ENCODE peak calls at places on chromosomes 1 and 21, in six cellular contexts. L, X, Q, S, U and V are unnamed samples.

GRCh38 chr1:34188418-34188817 is 11.7 kb downstream of the C1orf94 start:
- DNase-seq in L (no peak), X (no peak), Q (no peak), S (no peak), U (no peak), V (no peak)

GRCh38 chr21:8998946-8999681 is 1522.3 kb upstream of the TPTE start:
- DNase-seq in L (no peak), X (no peak), Q (no peak), S (no peak), U (no peak), V (no peak)

GRCh38 chr1:19988269-19989006 is 9.0 kb upstream of the PLA2G2A start:
- DNase-seq in L (no peak), X (no peak), Q (no peak), S (no peak), U (no peak), V (no peak)

GRCh38 chr1:244114895-244115294 is 63.8 kb downstream of the ZBTB18 start:
- DNase-seq in L (no peak), X (peak), Q (no peak), S (peak), U (no peak), V (no peak)

GRCh38 chr21:34617753-34618339 is 2.9 kb upstream of the RCAN1 start:
- DNase-seq in L (no peak), X (no peak), Q (no peak), S (no peak), U (no peak), V (no peak)

GRCh38 chr1:230922620-230923019 is 54.3 kb upstream of the C1orf198 start:
- DNase-seq in L (no peak), X (no peak), Q (no peak), S (peak), U (no peak), V (no peak)

GRCh38 chr1:79550402-79550801 is 543.9 kb upstream of the ADGRL4 start:
- DNase-seq in L (no peak), X (no peak), Q (no peak), S (no peak), U (no peak), V (no peak)

GRCh38 chr21:17340081-17340480 is 172.8 kb upstream of the CXADR start:
- DNase-seq in L (no peak), X (no peak), Q (no peak), S (no peak), U (no peak), V (no peak)

GRCh38 chr1:160707171-160708109 is 4.2 kb downstream of the CD48 start:
- DNase-seq in L (no peak), X (no peak), Q (no peak), S (no peak), U (no peak), V (no peak)

GRCh38 chr1:158830904-158831507 is at the start of gene MNDA:
- DNase-seq in L (no peak), X (no peak), Q (no peak), S (no peak), U (no peak), V (no peak)

GRCh38 chr1:164637461-164638375 is 78.7 kb downstream of the PBX1 start:
- DNase-seq in L (peak), X (peak), Q (no peak), S (peak), U (peak), V (no peak)

GRCh38 chr1:38589036-38589435 is 270.5 kb downstream of the RRAGC start:
- DNase-seq in L (no peak), X (no peak), Q (no peak), S (no peak), U (no peak), V (no peak)

GRCh38 chr1:154178856-154179811 is 12.8 kb downstream of the TPM3 start:
- DNase-seq in L (no peak), X (no peak), Q (no peak), S (peak), U (no peak), V (no peak)

GRCh38 chr1:205275133-205275532 is 46.4 kb downstream of the NUAK2 start:
- DNase-seq in L (no peak), X (no peak), Q (no peak), S (no peak), U (peak), V (no peak)

GRCh38 chr1:116879478-116880133 is 30.1 kb upstream of the PTGFRN start:
- DNase-seq in L (no peak), X (no peak), Q (peak), S (no peak), U (no peak), V (no peak)

GRCh38 chr1:228842094-228842775 is 107.0 kb downstream of the RHOU start:
- DNase-seq in L (peak), X (peak), Q (no peak), S (peak), U (no peak), V (peak)

GRCh38 chr1:84997667-84998600 is 1.0 kb upstream of the MCOLN2 start:
- DNase-seq in L (no peak), X (peak), Q (peak), S (peak), U (no peak), V (no peak)

GRCh38 chr1:103309761-103310160 is 201.4 kb upstream of the COL11A1 start:
- DNase-seq in L (no peak), X (no peak), Q (no peak), S (no peak), U (no peak), V (no peak)

GRCh38 chr1:59730302-59730701 is 84.4 kb upstream of the HOOK1 start:
- DNase-seq in L (peak), X (peak), Q (no peak), S (peak), U (no peak), V (no peak)

GRCh38 chr1:150514260-150514659 is 1.3 kb upstream of the FALEC start:
- DNase-seq in L (no peak), X (no peak), Q (no peak), S (no peak), U (no peak), V (no peak)